ENCODE peak calls at places on chromosomes 12 and 14, in five cellular contexts. One of them, this sample, is unnamed.
A peak's percentile ranks its signal among the peaks of the same experiment; 100 is the strongest.

GRCh38 chr12:18749381-18749957 is 11.6 kb downstream of the CAPZA3 start:
- DNase-seq in K562: no peak
- DNase-seq in H1: no peak
- DNase-seq in HepG2: no peak
- DNase-seq in A549: no peak
- DNase-seq in this sample: no peak

GRCh38 chr12:46154221-46154975 is 114.4 kb downstream of the SLC38A1 start:
- DNase-seq in K562: no peak
- DNase-seq in HepG2: no peak
- DNase-seq in A549: peak; percentile 64
- DNase-seq in H1: no peak
- DNase-seq in this sample: peak; percentile 81

GRCh38 chr12:91133871-91134270 is 22.6 kb upstream of the LUM start:
- DNase-seq in HepG2: no peak
- DNase-seq in A549: no peak
- DNase-seq in H1: no peak
- DNase-seq in K562: no peak
- DNase-seq in this sample: peak; percentile 91

GRCh38 chr14:64556526-64556925 is 6.8 kb downstream of the PPP1R36 start:
- DNase-seq in HepG2: no peak
- DNase-seq in K562: peak; percentile 2
- DNase-seq in H1: no peak
- DNase-seq in A549: peak; percentile 44
- DNase-seq in this sample: peak; percentile 92

GRCh38 chr12:19710811-19711793 is 271.8 kb downstream of the AEBP2 start:
- DNase-seq in A549: peak; percentile 63
- DNase-seq in K562: no peak
- DNase-seq in HepG2: peak; percentile 1
- DNase-seq in H1: no peak
- DNase-seq in this sample: no peak

GRCh38 chr12:79053394-79053793 is 188.8 kb downstream of the SYT1 start:
- DNase-seq in H1: no peak
- DNase-seq in K562: no peak
- DNase-seq in A549: no peak
- DNase-seq in HepG2: no peak
- DNase-seq in this sample: no peak

GRCh38 chr12:109606261-109607028 is 32.9 kb downstream of the MVK start:
- DNase-seq in A549: no peak
- DNase-seq in HepG2: peak; percentile 66
- DNase-seq in K562: no peak
- DNase-seq in H1: peak; percentile 68
- DNase-seq in this sample: no peak

GRCh38 chr12:130133851-130134562 is 28.3 kb upstream of the FZD10 start:
- DNase-seq in K562: no peak
- DNase-seq in H1: no peak
- DNase-seq in A549: no peak
- DNase-seq in HepG2: no peak
- DNase-seq in this sample: no peak

GRCh38 chr14:74610866-74611671 is 968 bp downstream of the LTBP2 start:
- DNase-seq in K562: no peak
- DNase-seq in A549: no peak
- DNase-seq in H1: peak; percentile 76
- DNase-seq in HepG2: no peak
- DNase-seq in this sample: peak; percentile 48

GRCh38 chr12:130166306-130166705 is 4.0 kb downstream of the FZD10 start:
- DNase-seq in K562: no peak
- DNase-seq in H1: no peak
- DNase-seq in HepG2: no peak
- DNase-seq in A549: no peak
- DNase-seq in this sample: no peak

GRCh38 chr12:13039557-13039956 is 4.6 kb upstream of the FAM234B start:
- DNase-seq in HepG2: no peak
- DNase-seq in K562: no peak
- DNase-seq in A549: no peak
- DNase-seq in H1: no peak
- DNase-seq in this sample: no peak

GRCh38 chr12:5094550-5094949 is 50.9 kb downstream of the KCNA5 start:
- DNase-seq in A549: no peak
- DNase-seq in H1: no peak
- DNase-seq in K562: no peak
- DNase-seq in HepG2: no peak
- DNase-seq in this sample: peak; percentile 29

GRCh38 chr12:2299207-2299606 is 246.4 kb downstream of the CACNA1C start:
- DNase-seq in K562: no peak
- DNase-seq in HepG2: no peak
- DNase-seq in H1: no peak
- DNase-seq in A549: no peak
- DNase-seq in this sample: no peak

GRCh38 chr14:77086017-77086727 is 11.9 kb upstream of the CIPC start:
- DNase-seq in K562: no peak
- DNase-seq in A549: peak; percentile 35
- DNase-seq in H1: no peak
- DNase-seq in HepG2: peak; percentile 25
- DNase-seq in this sample: peak; percentile 54

GRCh38 chr12:41032386-41032785 is 155.7 kb upstream of the PDZRN4 start:
- DNase-seq in K562: no peak
- DNase-seq in H1: no peak
- DNase-seq in HepG2: no peak
- DNase-seq in A549: no peak
- DNase-seq in this sample: no peak

GRCh38 chr12:42790761-42791151 is 201.2 kb upstream of the PRICKLE1 start:
- DNase-seq in HepG2: no peak
- DNase-seq in H1: no peak
- DNase-seq in A549: peak; percentile 53
- DNase-seq in K562: peak; percentile 16
- DNase-seq in this sample: peak; percentile 83

GRCh38 chr12:89051065-89051677 is 301.1 kb downstream of the DUSP6 start:
- DNase-seq in K562: peak; percentile 51
- DNase-seq in H1: no peak
- DNase-seq in A549: peak; percentile 74
- DNase-seq in HepG2: peak; percentile 38
- DNase-seq in this sample: peak; percentile 78

GRCh38 chr12:51863921-51864700 is 15.6 kb upstream of the FIGNL2 start:
- DNase-seq in A549: no peak
- DNase-seq in HepG2: peak; percentile 35
- DNase-seq in K562: no peak
- DNase-seq in H1: peak; percentile 89
- DNase-seq in this sample: no peak

GRCh38 chr14:100072783-100073346 is 7.6 kb downstream of the EVL start:
- DNase-seq in A549: no peak
- DNase-seq in HepG2: no peak
- DNase-seq in K562: peak; percentile 70
- DNase-seq in H1: peak; percentile 37
- DNase-seq in this sample: no peak

DNA sequence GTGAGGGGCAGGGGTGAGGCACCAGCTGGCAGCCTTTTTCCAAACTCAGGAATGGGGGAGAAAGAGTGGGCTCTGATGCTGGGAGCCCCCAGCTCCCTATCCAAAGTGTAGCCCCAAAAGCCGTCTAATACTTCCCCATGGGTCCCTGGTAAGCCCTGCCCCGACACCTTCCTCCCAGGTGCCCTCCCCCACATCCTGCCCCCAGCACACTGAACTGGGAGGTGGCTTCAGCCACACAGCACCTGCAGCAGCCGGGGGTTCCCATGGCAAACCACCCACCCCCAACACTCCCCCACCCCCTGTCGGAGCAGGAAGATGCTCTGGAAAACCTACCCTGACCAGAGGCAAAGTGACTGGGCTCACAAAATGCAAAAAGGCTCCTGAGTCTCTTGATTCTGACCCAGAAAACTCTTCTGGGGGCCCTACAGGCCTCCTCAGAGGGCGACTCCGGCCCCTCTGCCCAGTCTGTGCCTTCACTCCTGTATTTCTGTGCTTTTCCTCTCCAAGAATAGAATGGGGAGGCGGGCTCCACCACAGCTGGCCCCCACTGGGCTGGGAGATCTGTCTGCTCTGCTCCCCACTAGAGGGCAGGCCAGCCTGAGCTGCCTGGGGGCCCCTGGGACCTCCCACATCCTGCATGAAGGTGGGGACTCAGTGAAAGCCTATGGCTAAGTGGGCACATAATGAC is 81.6 kb downstream of the ITPK1 start:
- DNase-seq in A549: no peak
- DNase-seq in H1: no peak
- DNase-seq in K562: peak; percentile 25
- DNase-seq in HepG2: no peak
- DNase-seq in this sample: no peak
- TF ChIP-seq RFX5 in A549: no peak
- TF ChIP-seq RFX5 in H1: no peak
- TF ChIP-seq RFX5 in K562: no peak
- TF ChIP-seq RFX5 in HepG2: no peak
- TF ChIP-seq RFX5 in this sample: no peak

DNA sequence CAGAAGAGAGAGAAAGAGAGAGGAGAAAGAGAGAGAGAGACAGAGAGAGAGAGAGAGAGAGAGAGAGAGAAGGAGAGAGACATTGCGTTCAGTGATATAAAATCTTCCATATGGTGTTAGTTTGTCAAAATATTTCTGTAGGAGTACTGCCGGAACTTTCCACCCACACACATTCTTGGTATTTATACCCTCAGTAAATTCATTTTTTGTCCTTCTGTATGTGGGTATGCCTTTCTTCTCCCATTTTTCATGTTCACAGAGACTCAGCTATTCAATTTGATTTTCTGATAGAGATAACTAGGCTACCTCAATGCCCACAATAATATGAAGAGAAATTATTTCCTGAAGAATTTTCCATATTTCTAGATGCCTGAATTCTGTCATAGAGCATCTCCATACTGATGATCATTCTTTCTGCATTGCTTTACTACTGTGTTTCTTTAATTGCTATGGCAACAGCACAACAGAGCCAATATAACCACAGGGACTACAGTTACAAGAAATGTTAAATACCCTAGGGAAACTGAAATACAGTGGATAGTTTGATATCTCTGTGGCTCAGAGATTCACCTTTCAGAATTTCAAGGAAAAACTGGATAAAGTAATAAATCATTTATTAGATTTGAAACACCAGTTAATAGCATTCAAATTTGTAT is 266.8 kb downstream of the LRFN5 start:
- DNase-seq in H1: no peak
- DNase-seq in K562: no peak
- DNase-seq in HepG2: no peak
- DNase-seq in A549: no peak
- DNase-seq in this sample: peak; percentile 71
- TF ChIP-seq MAFK in H1: no peak
- TF ChIP-seq MAFK in K562: no peak
- TF ChIP-seq MAFK in HepG2: no peak
- TF ChIP-seq MAFK in A549: no peak
- TF ChIP-seq MAFK in this sample: no peak

GRCh38 chr12:7116196-7116595 is 7.2 kb upstream of the C1RL start:
- DNase-seq in HepG2: no peak
- DNase-seq in H1: no peak
- DNase-seq in A549: no peak
- DNase-seq in K562: peak; percentile 44
- DNase-seq in this sample: no peak
- TF ChIP-seq RFX5 in HepG2: no peak
- TF ChIP-seq RFX5 in H1: no peak
- TF ChIP-seq RFX5 in A549: no peak
- TF ChIP-seq RFX5 in K562: no peak
- TF ChIP-seq RFX5 in this sample: no peak

GRCh38 chr14:83913466-83913865 is 1616.5 kb upstream of the FLRT2 start:
- DNase-seq in HepG2: no peak
- DNase-seq in H1: no peak
- DNase-seq in A549: no peak
- DNase-seq in K562: no peak
- DNase-seq in this sample: peak; percentile 43

GRCh38 chr14:83905157-83905556 is 1624.8 kb upstream of the FLRT2 start:
- DNase-seq in H1: no peak
- DNase-seq in HepG2: no peak
- DNase-seq in K562: no peak
- DNase-seq in A549: no peak
- DNase-seq in this sample: no peak

DNA sequence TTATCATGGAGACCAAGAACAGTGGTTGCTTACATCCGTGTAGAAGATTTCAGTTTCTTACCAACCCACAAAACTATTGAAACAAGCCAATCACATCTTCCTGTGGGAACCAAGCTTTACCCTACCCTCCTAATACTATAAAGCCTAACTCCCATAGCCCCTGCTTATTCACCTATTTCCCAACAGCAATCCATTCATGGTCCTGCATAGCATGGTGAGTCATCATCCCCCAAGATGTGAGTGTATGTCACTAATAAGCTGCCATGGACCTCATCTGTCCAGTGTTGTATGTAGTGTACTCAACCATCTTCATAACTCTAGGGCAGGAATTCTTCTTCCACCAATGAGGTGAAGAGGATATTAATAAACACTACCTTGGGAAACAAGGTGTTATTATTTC is 1620.4 kb upstream of the FLRT2 start:
- DNase-seq in K562: no peak
- DNase-seq in HepG2: no peak
- DNase-seq in H1: no peak
- DNase-seq in A549: no peak
- DNase-seq in this sample: peak; percentile 45
- TF ChIP-seq MAFK in K562: no peak
- TF ChIP-seq MAFK in HepG2: no peak
- TF ChIP-seq MAFK in H1: no peak
- TF ChIP-seq MAFK in A549: no peak
- TF ChIP-seq MAFK in this sample: no peak